ENCODE peak calls at places on chromosomes 6 and 20, in eight cellular contexts. V is left ventricle myocardium inferior, Q is psoas muscle, M is lower leg skin, E is fibroblast of lung, F is B cell, I is epithelial cell of esophagus, Y is type B pancreatic cell. X is an unnamed sample.

GRCh38 chr20:53857723-53858236 is 212.6 kb downstream of the BCAS1 start:
- DNase-seq in E (no peak), F (no peak), V (no peak), Q (no peak), M (no peak), Y (no peak), I (no peak), X (no peak)

GRCh38 chr6:152001408-152001807 is 193.9 kb downstream of the ESR1 start:
- DNase-seq in I (no peak), Q (no peak), E (no peak), F (no peak), M (no peak), Y (no peak), V (no peak), X (no peak)

GRCh38 chr6:138231399-138231886 is 13.2 kb upstream of the PBOV1 start:
- DNase-seq in V (no peak), F (no peak), I (peak; percentile 69), Y (no peak), E (no peak), Q (no peak), M (no peak), X (no peak)

GRCh38 chr6:157550114-157550989 is 169.4 kb downstream of the ZDHHC14 start:
- DNase-seq in Q (no peak), E (no peak), V (no peak), F (no peak), I (no peak), Y (no peak), M (no peak), X (peak; percentile 80)

GRCh38 chr20:62430871-62431447 is 3.6 kb upstream of the RBBP8NL start:
- DNase-seq in E (no peak), Y (no peak), F (no peak), M (no peak), V (no peak), I (no peak), Q (no peak), X (no peak)

GRCh38 chr6:55497694-55498093 is 81.3 kb downstream of the HMGCLL1 start:
- DNase-seq in V (no peak), F (no peak), Y (no peak), E (no peak), Q (no peak), M (no peak), I (no peak), X (no peak)

GRCh38 chr6:168605964-168606363 is 165.0 kb downstream of the SMOC2 start:
- DNase-seq in V (no peak), M (no peak), E (no peak), Q (no peak), F (no peak), Y (no peak), I (peak; percentile 19), X (no peak)

GRCh38 chr20:45445805-45446562 is 23.6 kb upstream of the WFDC2 start:
- DNase-seq in M (no peak), Q (no peak), I (peak; percentile 26), V (no peak), F (no peak), Y (no peak), E (no peak), X (peak; percentile 54)

GRCh38 chr6:14333556-14334305 is 216.2 kb downstream of the CD83 start:
- DNase-seq in I (no peak), E (peak; percentile 65), M (no peak), Y (no peak), V (no peak), Q (no peak), F (no peak), X (no peak)

GRCh38 chr6:125753218-125753936 is 3.9 kb downstream of the HEY2 start:
- DNase-seq in F (no peak), Q (no peak), V (no peak), Y (no peak), M (no peak), E (peak; percentile 57), I (peak; percentile 40), X (no peak)

GRCh38 chr20:46214831-46215488 is 93.3 kb downstream of the CDH22 start:
- DNase-seq in I (no peak), Y (no peak), E (no peak), V (no peak), M (no peak), F (no peak), Q (no peak), X (no peak)

GRCh38 chr6:42047790-42048405 is 2.4 kb upstream of the TAF8 start:
- DNase-seq in Q (no peak), M (no peak), Y (no peak), F (no peak), I (no peak), E (no peak), V (no peak), X (peak; percentile 56)

GRCh38 chr6:128242765-128243403 is 277.5 kb downstream of the PTPRK start:
- DNase-seq in I (no peak), M (no peak), Y (no peak), F (no peak), Q (no peak), E (peak; percentile 11), V (no peak), X (no peak)

GRCh38 chr20:46959081-46959692 is 64.5 kb downstream of the EYA2 start:
- DNase-seq in E (peak; percentile 94), Y (no peak), Q (no peak), F (no peak), I (peak; percentile 95), V (no peak), M (no peak), X (no peak)

GRCh38 chr6:39493717-39494116 is 171.2 kb upstream of the KCNK16 start:
- DNase-seq in Q (no peak), Y (no peak), F (no peak), I (no peak), M (peak; percentile 19), E (peak; percentile 29), V (no peak), X (no peak)

GRCh38 chr6:131811510-131811909 is 3.7 kb downstream of the ENPP1 start:
- DNase-seq in M (no peak), Y (no peak), I (no peak), V (no peak), E (no peak), F (no peak), Q (no peak), X (no peak)

GRCh38 chr20:38167851-38168760 is 3.0 kb upstream of the TGM2 start:
- DNase-seq in V (peak; percentile 78), E (peak; percentile 91), Q (peak; percentile 87), I (peak; percentile 80), Y (no peak), M (no peak), F (no peak), X (peak; percentile 22)

GRCh38 chr6:18088419-18089296 is 33.8 kb downstream of the NHLRC1 start:
- DNase-seq in E (no peak), M (no peak), I (peak; percentile 8), Q (no peak), V (no peak), F (no peak), Y (no peak), X (no peak)

GRCh38 chr6:4727671-4728435 is 48.4 kb upstream of the CDYL start:
- DNase-seq in Q (no peak), E (no peak), I (no peak), M (no peak), Y (no peak), V (no peak), F (no peak), X (peak; percentile 44)

GRCh38 chr6:151240036-151240685 is 394 bp downstream of the AKAP12 start:
- DNase-seq in V (peak; percentile 84), Y (peak; percentile 83), E (peak; percentile 83), I (peak; percentile 29), M (peak; percentile 72), F (no peak), Q (peak; percentile 88), X (peak; percentile 81)

GRCh38 chr6:143822584-143823024 is 20.5 kb upstream of the LTV1 start:
- DNase-seq in Y (no peak), V (no peak), M (no peak), E (no peak), I (peak; percentile 2), Q (no peak), F (no peak), X (no peak)

GRCh38 chr6:154138806-154139205 is 99.8 kb downstream of the OPRM1 start:
- DNase-seq in I (peak; percentile 69), V (no peak), Y (no peak), F (no peak), E (no peak), M (no peak), Q (no peak), X (no peak)

GRCh38 chr20:33490934-33491656 is 1.2 kb downstream of the CBFA2T2 start:
- DNase-seq in V (no peak), E (no peak), Y (no peak), I (peak; percentile 7), Q (no peak), M (no peak), F (no peak), X (no peak)

GRCh38 chr6:37868447-37868825 is 48.9 kb downstream of the ZFAND3 start:
- DNase-seq in Q (no peak), E (no peak), I (peak; percentile 77), Y (no peak), F (no peak), M (no peak), V (no peak), X (no peak)

GRCh38 chr20:35165221-35166185 is 6.4 kb upstream of the PROCR start:
- DNase-seq in E (no peak), V (no peak), Q (no peak), M (no peak), I (no peak), Y (no peak), F (no peak), X (no peak)
- TF ChIP-seq CTCF in E (no peak), V (no peak), Q (no peak), M (no peak), I (no peak), Y (no peak), F (no peak), X (no peak)

DNA sequence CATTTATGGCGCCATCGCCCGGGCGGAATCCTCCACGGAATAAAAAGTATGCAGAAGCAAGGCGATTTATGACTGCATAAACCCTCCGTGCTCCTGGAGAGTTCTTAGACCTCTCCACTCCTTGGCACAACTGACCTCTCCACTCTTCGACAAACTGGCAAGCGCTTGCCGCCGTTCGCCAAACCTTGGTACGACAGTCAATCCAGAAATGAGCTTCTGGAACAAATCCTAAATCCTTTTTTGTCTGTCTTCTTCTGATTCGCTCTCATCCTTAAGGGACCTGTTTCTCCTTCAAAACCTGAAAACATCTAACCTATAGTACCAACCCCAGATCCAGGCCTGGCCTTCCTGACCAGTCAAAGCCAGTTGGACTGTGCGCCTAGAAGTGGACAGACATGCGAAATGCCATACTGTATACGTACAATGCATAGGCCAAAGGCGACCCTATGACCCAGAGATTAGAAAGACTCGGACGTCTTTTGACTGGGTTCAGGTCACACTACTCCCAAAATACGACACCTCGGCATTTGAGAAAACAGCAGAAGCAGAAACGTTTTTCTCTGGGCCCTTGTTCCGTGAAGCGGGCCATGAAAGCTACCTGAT is 59.4 kb downstream of the TRIM27 start:
- DNase-seq in Q (no peak), I (no peak), V (no peak), F (no peak), Y (no peak), M (no peak), E (no peak), X (no peak)
- TF ChIP-seq CTCF in Q (no peak), I (no peak), V (no peak), F (no peak), Y (no peak), M (no peak), E (peak; percentile 30), X (no peak)

GRCh38 chr20:59055302-59055701 is 12.7 kb upstream of the PRELID3B start:
- DNase-seq in I (peak; percentile 50), F (no peak), E (peak; percentile 47), M (no peak), Y (no peak), Q (no peak), V (no peak), X (peak; percentile 43)
- TF ChIP-seq CTCF in I (peak; percentile 42), F (peak; percentile 67), E (peak; percentile 62), M (no peak), Y (peak; percentile 30), Q (peak; percentile 9), V (peak; percentile 53), X (peak; percentile 52)

GRCh38 chr6:133631421-133631820 is 257.5 kb upstream of the TCF21 start:
- DNase-seq in V (no peak), E (peak; percentile 69), Y (no peak), M (no peak), F (no peak), I (no peak), Q (no peak), X (no peak)
- TF ChIP-seq CTCF in V (no peak), E (peak; percentile 38), Y (no peak), M (no peak), F (no peak), I (no peak), Q (no peak), X (no peak)